ENCODE peak calls at places on chromosomes 1 and 21, in seven cellular contexts. L, C, F, N, K, E and A are unnamed samples.

GRCh38 chr21:46273341-46273740 is 12.1 kb downstream of the MCM3AP start:
- DNase-seq in N (no peak), C (no peak), L (no peak), K (no peak), E (no peak), F (no peak), A (no peak)

GRCh38 chr1:208455821-208456220 is 211.6 kb upstream of the PLXNA2 start:
- DNase-seq in N (no peak), F (no peak), C (no peak), E (no peak), L (no peak), K (no peak), A (peak)

GRCh38 chr21:42851812-42852665 is 27.3 kb downstream of the WDR4 start:
- DNase-seq in C (no peak), F (no peak), N (no peak), K (no peak), L (no peak), E (no peak), A (no peak)

GRCh38 chr1:199122532-199123311 is 483.9 kb downstream of the PTPRC start:
- DNase-seq in E (no peak), F (no peak), L (no peak), C (no peak), N (no peak), K (no peak), A (peak)

GRCh38 chr1:181314010-181314409 is 169.3 kb upstream of the CACNA1E start:
- DNase-seq in C (no peak), L (no peak), F (no peak), E (no peak), N (no peak), K (no peak), A (no peak)

GRCh38 chr1:20481158-20481617 is 4.8 kb downstream of the CAMK2N1 start:
- DNase-seq in C (no peak), N (no peak), F (peak), K (no peak), L (no peak), E (no peak), A (no peak)

GRCh38 chr1:162687870-162688269 is 55.6 kb downstream of the DDR2 start:
- DNase-seq in N (no peak), E (peak), F (no peak), K (no peak), L (no peak), C (no peak), A (no peak)

GRCh38 chr1:46528297-46528955 is 23.0 kb downstream of the KNCN start:
- DNase-seq in N (no peak), L (no peak), C (no peak), E (no peak), K (no peak), F (no peak), A (no peak)

GRCh38 chr1:1136547-1137230 is 20.8 kb upstream of the C1orf159 start:
- DNase-seq in E (no peak), K (no peak), F (peak), N (no peak), L (no peak), C (no peak), A (no peak)

GRCh38 chr1:151905070-151905442 is 4.3 kb downstream of the THEM4 start:
- DNase-seq in E (no peak), L (peak), K (no peak), C (no peak), N (peak), F (no peak), A (no peak)

GRCh38 chr1:205715628-205716027 is 34.4 kb downstream of the NUCKS1 start:
- DNase-seq in K (no peak), E (no peak), L (no peak), F (no peak), C (no peak), N (no peak), A (no peak)

GRCh38 chr1:71049951-71050598 is 2.5 kb upstream of the PTGER3 start:
- DNase-seq in N (no peak), C (peak), K (peak), E (peak), F (no peak), L (no peak), A (peak)

GRCh38 chr1:208238710-208239517 is 5.3 kb downstream of the PLXNA2 start:
- DNase-seq in K (no peak), C (peak), N (peak), L (no peak), F (no peak), E (peak), A (peak)

GRCh38 chr1:36852586-36852985 is 181.7 kb downstream of the GRIK3 start:
- DNase-seq in C (no peak), L (no peak), N (no peak), K (no peak), E (no peak), F (no peak), A (no peak)